ENCODE peak calls at places on chromosomes 16 and 17, in five cellular contexts. N is A549; U is stimulated activated CD8-positive, alpha-beta memory T cell treated with anti-CD3 and anti-CD28 coated beads, Interleukin-15, amount 100 ng/mL, for 1 hour; G is activated naive CD4-positive, alpha-beta T cell; A is activated CD8-positive, alpha-beta memory T cell treated with anti-CD3 and anti-CD28 coated beads, Interleukin-2, amount 10 ng/mL, durations not matched to agents 7 days and 5 days. Z is an unnamed sample.

GRCh38 chr16:58127033-58127556 is 2.1 kb downstream of the CFAP20 start:
- DNase-seq in N (peak), U (no peak), G (no peak), A (peak), Z (peak)

GRCh38 chr16:23502466-23502865 is 7.8 kb downstream of the GGA2 start:
- DNase-seq in N (no peak), U (no peak), G (no peak), A (no peak), Z (no peak)

GRCh38 chr17:31536451-31536850 is 145.0 kb downstream of the RAB11FIP4 start:
- DNase-seq in N (no peak), U (no peak), G (no peak), A (no peak), Z (no peak)

GRCh38 chr17:43769426-43769825 is 9.4 kb downstream of the DUSP3 start:
- DNase-seq in N (no peak), U (no peak), G (no peak), A (no peak), Z (no peak)

GRCh38 chr17:58120195-58120822 is 27.9 kb upstream of the OR4D1 start:
- DNase-seq in N (peak), U (no peak), G (no peak), A (peak), Z (peak)

GRCh38 chr17:80760501-80760900 is 215.9 kb downstream of the RPTOR start:
- DNase-seq in N (no peak), U (no peak), G (no peak), A (no peak), Z (no peak)

GRCh38 chr16:61332461-61332860 is 703.8 kb downstream of the CDH8 start:
- DNase-seq in N (no peak), U (no peak), G (no peak), A (no peak), Z (no peak)

GRCh38 chr17:46742539-46743270 is 75.8 kb downstream of the WNT3 start:
- DNase-seq in N (peak), U (no peak), G (no peak), A (no peak), Z (no peak)

GRCh38 chr17:80372922-80373570 is 41.9 kb upstream of the ENDOV start:
- DNase-seq in N (no peak), U (no peak), G (no peak), A (no peak), Z (no peak)

GRCh38 chr17:41555105-41555887 is 16.6 kb downstream of the KRT9 start:
- DNase-seq in N (no peak), U (no peak), G (no peak), A (no peak), Z (no peak)

GRCh38 chr16:26665166-26665939 is 401.4 kb upstream of the C16orf82 start:
- DNase-seq in N (no peak), U (no peak), G (no peak), A (no peak), Z (no peak)

GRCh38 chr16:30456302-30456701 is 10.6 kb upstream of the SEPHS2 start:
- DNase-seq in N (no peak), U (no peak), G (no peak), A (no peak), Z (no peak)

GRCh38 chr17:50661795-50662391 is 27.2 kb downstream of the ABCC3 start:
- DNase-seq in N (peak), U (no peak), G (no peak), A (peak), Z (peak)

GRCh38 chr16:28529124-28529523 is 9.7 kb downstream of the NUPR1 start:
- DNase-seq in N (no peak), U (no peak), G (no peak), A (no peak), Z (no peak)

GRCh38 chr17:81572499-81573030 is 20.4 kb upstream of the FAAP100 start:
- DNase-seq in N (no peak), U (no peak), G (no peak), A (no peak), Z (no peak)

GRCh38 chr17:75872434-75873351 is 5.7 kb downstream of the TRIM47 start:
- DNase-seq in N (peak), U (no peak), G (no peak), A (peak), Z (peak)